ENCODE peak calls at places on chromosomes 4 and X, in four cellular contexts. M is H9, F is mesenchymal stem cell, Z is H1. D is an unnamed sample.

GRCh38 chr4:118683513-118683912 is 1.7 kb upstream of the METTL14 start:
- DNase-seq in Z (no peak), M (peak), F (no peak), D (no peak)

GRCh38 chr4:42562016-42562415 is 94.9 kb downstream of the ATP8A1 start:
- DNase-seq in Z (no peak), F (no peak), M (no peak), D (no peak)

GRCh38 chrX:12610079-12610478 is 181.1 kb upstream of the PRPS2 start:
- DNase-seq in M (no peak), F (no peak), Z (no peak), D (no peak)

GRCh38 chr4:7043521-7044414 is 596 bp downstream of the TADA2B start:
- DNase-seq in F (peak), Z (no peak), M (no peak), D (no peak)

GRCh38 chr4:61427099-61427817 is 227.1 kb downstream of the ADGRL3 start:
- DNase-seq in Z (no peak), F (no peak), M (no peak), D (no peak)

GRCh38 chr4:48180234-48180633 is 46.2 kb upstream of the TXK start:
- DNase-seq in Z (no peak), M (no peak), F (peak), D (no peak)

GRCh38 chr4:41257257-41257900 is 651 bp downstream of the UCHL1 start:
- DNase-seq in F (peak), Z (no peak), M (peak), D (peak)

GRCh38 chrX:48522291-48522690 is 683 bp downstream of the EBP start:
- DNase-seq in M (no peak), F (no peak), Z (no peak), D (no peak)

GRCh38 chr4:138275946-138276621 is 33.9 kb upstream of the SLC7A11 start:
- DNase-seq in F (peak), Z (no peak), M (no peak), D (no peak)

GRCh38 chr4:24775209-24775608 is 20.2 kb upstream of the SOD3 start:
- DNase-seq in Z (no peak), M (no peak), F (no peak), D (no peak)

GRCh38 chrX:69362889-69363288 is 141.2 kb upstream of the NALF2 start:
- DNase-seq in M (no peak), Z (no peak), F (no peak), D (no peak)

GRCh38 chr4:122798101-122798500 is 28.5 kb upstream of the FGF2 start:
- DNase-seq in Z (no peak), M (peak), F (peak), D (peak)

GRCh38 chr4:181582595-181582994 is 660.6 kb upstream of the TENM3 start:
- DNase-seq in Z (no peak), M (no peak), F (no peak), D (no peak)

GRCh38 chrX:11188664-11189063 is 77.5 kb downstream of the HCCS start:
- DNase-seq in F (no peak), Z (no peak), M (no peak), D (no peak)

GRCh38 chr4:36006226-36006625 is 238.1 kb downstream of the ARAP2 start:
- DNase-seq in Z (no peak), M (no peak), F (peak), D (no peak)

DNA sequence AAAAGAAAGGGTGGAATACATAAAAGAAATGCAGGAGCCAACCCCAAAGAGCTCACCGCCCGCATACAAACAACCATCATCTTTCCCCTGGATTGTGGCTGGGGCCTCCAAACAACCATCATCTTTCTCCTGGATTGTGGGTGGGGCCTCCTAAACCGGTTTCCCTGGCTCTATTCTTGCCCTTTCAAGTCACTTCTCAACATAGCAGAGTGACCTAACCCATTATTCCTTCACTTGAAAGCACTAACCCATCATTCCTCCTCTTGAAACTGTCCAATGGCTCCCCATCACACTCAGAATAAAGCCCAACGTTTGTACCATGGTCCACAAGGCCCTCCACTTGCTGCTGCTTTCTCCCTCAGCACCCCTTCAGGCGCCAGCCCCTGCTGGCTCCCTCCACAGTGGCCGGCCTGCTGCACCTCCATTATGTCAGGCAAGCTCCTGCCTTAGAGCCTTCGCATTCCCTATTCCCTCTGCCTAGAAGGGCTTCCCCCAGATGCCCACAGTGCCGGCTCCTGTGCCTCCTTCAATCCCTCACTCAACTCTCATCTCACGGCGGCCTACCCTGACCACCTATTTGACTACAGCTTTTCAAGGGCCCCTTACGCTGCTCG is 24.1 kb downstream of the SMIM43 start:
- DNase-seq in Z (no peak), F (no peak), M (peak), D (no peak)
- H2BK5ac ChIP-seq in Z (no peak), F (no peak), M (no peak), D (no peak)

GRCh38 chr4:76979236-76979635 is 29.7 kb downstream of the SEPTIN11 start:
- DNase-seq in M (no peak), F (no peak), Z (no peak), D (no peak)

GRCh38 chr4:76974150-76974549 is 24.6 kb downstream of the SEPTIN11 start:
- DNase-seq in M (no peak), Z (no peak), F (no peak), D (no peak)

GRCh38 chr4:76977113-76977512 is 27.6 kb downstream of the SEPTIN11 start:
- DNase-seq in Z (no peak), M (no peak), F (no peak), D (no peak)

GRCh38 chr4:76980280-76980679 is 30.7 kb downstream of the SEPTIN11 start:
- DNase-seq in F (no peak), M (no peak), Z (no peak), D (no peak)

GRCh38 chr4:76977731-76978350 is 28.3 kb downstream of the SEPTIN11 start:
- DNase-seq in M (no peak), Z (no peak), F (peak), D (no peak)
- H2AK5ac ChIP-seq in M (no peak), Z (no peak), F (peak), D (no peak)

GRCh38 chr4:8304827-8305695 is 35.5 kb downstream of the HTRA3 start:
- DNase-seq in F (no peak), Z (no peak), M (no peak), D (no peak)

GRCh38 chr4:8303081-8303480 is 33.5 kb downstream of the HTRA3 start:
- DNase-seq in F (no peak), Z (no peak), M (no peak), D (no peak)

GRCh38 chr4:8305851-8306361 is 36.4 kb downstream of the HTRA3 start:
- DNase-seq in M (peak), Z (no peak), F (no peak), D (no peak)

GRCh38 chr4:8302331-8302730 is 32.8 kb downstream of the HTRA3 start:
- DNase-seq in Z (no peak), M (no peak), F (no peak), D (no peak)

GRCh38 chr4:8303485-8304281 is 34.1 kb downstream of the HTRA3 start:
- DNase-seq in F (peak), M (no peak), Z (no peak), D (no peak)
- H2BK12ac ChIP-seq in F (peak), M (no peak), Z (peak), D (no peak)

GRCh38 chr4:8197521-8197920 is 1.6 kb upstream of the SH3TC1 start:
- DNase-seq in M (no peak), Z (no peak), F (no peak), D (no peak)

GRCh38 chr4:8199594-8200301 is 658 bp downstream of the SH3TC1 start:
- DNase-seq in F (no peak), M (no peak), Z (no peak), D (no peak)

GRCh38 chr4:8198206-8198905 is 734 bp upstream of the SH3TC1 start:
- DNase-seq in Z (no peak), M (no peak), F (no peak), D (no peak)

GRCh38 chr4:8200302-8200975 is 1.3 kb downstream of the SH3TC1 start:
- DNase-seq in M (no peak), Z (no peak), F (peak), D (no peak)

GRCh38 chr4:8198906-8199593 is at the start of gene SH3TC1:
- DNase-seq in F (peak), Z (no peak), M (no peak), D (no peak)
- H2BK5ac ChIP-seq in F (peak), Z (no peak), M (no peak), D (peak)

DNA sequence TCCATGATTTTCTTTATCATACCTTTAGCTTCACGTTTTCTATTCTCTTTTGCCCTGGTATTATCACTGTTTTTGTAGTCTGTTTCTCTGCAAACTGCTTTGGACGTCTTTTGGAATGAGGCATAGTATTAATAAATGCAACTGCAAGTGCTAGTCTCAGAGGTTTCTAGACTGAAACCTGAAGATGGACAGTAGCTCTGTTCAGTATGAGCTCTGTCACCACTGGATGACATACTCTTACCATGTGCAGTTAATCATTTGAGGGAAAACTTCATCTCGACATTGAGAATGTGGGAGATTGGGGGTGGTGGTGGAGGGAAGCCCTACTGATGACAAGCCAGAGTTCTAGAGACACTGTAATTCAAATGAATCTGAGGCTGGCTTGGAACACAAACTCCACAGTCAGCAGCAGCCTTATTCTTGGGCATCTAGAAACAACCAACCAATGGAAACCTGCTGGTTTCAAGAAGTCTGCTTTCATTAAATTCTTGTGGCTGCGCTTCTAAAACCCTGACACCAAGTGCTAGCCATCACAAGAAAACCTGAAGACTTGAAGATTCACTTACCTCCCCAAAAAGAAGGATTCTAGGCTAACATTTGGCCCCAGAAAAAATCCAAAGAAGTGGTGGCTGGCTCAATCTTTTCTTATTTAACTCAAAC is 161.7 kb downstream of the RASL11B start:
- DNase-seq in M (no peak), Z (no peak), F (no peak), D (no peak)
- H2AK5ac ChIP-seq in M (no peak), Z (no peak), F (no peak), D (no peak)